ENCODE peak calls at places on chromosomes 1 and 21, in seven cellular contexts. One of them, this sample, is unnamed.

GRCh38 chr1:245873068-245873467 is 634.0 kb downstream of the SMYD3 start:
- DNase-seq in GM23338: no peak
- DNase-seq in cardiac muscle cell: no peak
- DNase-seq in A549: no peak
- DNase-seq in SK-N-SH: no peak
- DNase-seq in fibroblast of villous mesenchyme: peak
- DNase-seq in gastrocnemius medialis: no peak
- DNase-seq in this sample: no peak

GRCh38 chr21:42179316-42179715 is 39.6 kb upstream of the ABCG1 start:
- DNase-seq in GM23338: no peak
- DNase-seq in cardiac muscle cell: no peak
- DNase-seq in A549: no peak
- DNase-seq in SK-N-SH: no peak
- DNase-seq in fibroblast of villous mesenchyme: no peak
- DNase-seq in gastrocnemius medialis: no peak
- DNase-seq in this sample: no peak

GRCh38 chr1:32411261-32411660 is 17.0 kb upstream of the BSDC1 start:
- DNase-seq in GM23338: no peak
- DNase-seq in cardiac muscle cell: no peak
- DNase-seq in A549: no peak
- DNase-seq in SK-N-SH: no peak
- DNase-seq in fibroblast of villous mesenchyme: no peak
- DNase-seq in gastrocnemius medialis: no peak
- DNase-seq in this sample: no peak

GRCh38 chr1:93723101-93723500 is 41.5 kb upstream of the BCAR3 start:
- DNase-seq in GM23338: no peak
- DNase-seq in cardiac muscle cell: no peak
- DNase-seq in A549: peak
- DNase-seq in SK-N-SH: no peak
- DNase-seq in fibroblast of villous mesenchyme: no peak
- DNase-seq in gastrocnemius medialis: no peak
- DNase-seq in this sample: no peak

GRCh38 chr1:170114916-170115315 is 30.8 kb upstream of the NTMT2 start:
- DNase-seq in GM23338: peak
- DNase-seq in cardiac muscle cell: peak
- DNase-seq in A549: no peak
- DNase-seq in SK-N-SH: no peak
- DNase-seq in fibroblast of villous mesenchyme: peak
- DNase-seq in gastrocnemius medialis: no peak
- DNase-seq in this sample: peak

GRCh38 chr1:173297798-173298391 is 90.8 kb upstream of the TNFSF4 start:
- DNase-seq in GM23338: no peak
- DNase-seq in cardiac muscle cell: no peak
- DNase-seq in A549: no peak
- DNase-seq in SK-N-SH: no peak
- DNase-seq in fibroblast of villous mesenchyme: peak
- DNase-seq in gastrocnemius medialis: no peak
- DNase-seq in this sample: no peak

GRCh38 chr1:232969791-232970190 is 19.4 kb downstream of the NTPCR start:
- DNase-seq in GM23338: no peak
- DNase-seq in cardiac muscle cell: no peak
- DNase-seq in A549: no peak
- DNase-seq in SK-N-SH: no peak
- DNase-seq in fibroblast of villous mesenchyme: no peak
- DNase-seq in gastrocnemius medialis: no peak
- DNase-seq in this sample: no peak

GRCh38 chr1:55700359-55701130 is 485.4 kb upstream of the USP24 start:
- DNase-seq in GM23338: no peak
- DNase-seq in cardiac muscle cell: no peak
- DNase-seq in A549: no peak
- DNase-seq in SK-N-SH: no peak
- DNase-seq in fibroblast of villous mesenchyme: no peak
- DNase-seq in gastrocnemius medialis: no peak
- DNase-seq in this sample: peak

GRCh38 chr1:206687915-206688442 is 3.3 kb downstream of the MAPKAPK2 start:
- DNase-seq in GM23338: peak
- DNase-seq in cardiac muscle cell: no peak
- DNase-seq in A549: no peak
- DNase-seq in SK-N-SH: no peak
- DNase-seq in fibroblast of villous mesenchyme: peak
- DNase-seq in gastrocnemius medialis: peak
- DNase-seq in this sample: no peak

GRCh38 chr1:63027176-63027575 is 243.2 kb downstream of the ATG4C start:
- DNase-seq in GM23338: no peak
- DNase-seq in cardiac muscle cell: no peak
- DNase-seq in A549: no peak
- DNase-seq in SK-N-SH: no peak
- DNase-seq in fibroblast of villous mesenchyme: no peak
- DNase-seq in gastrocnemius medialis: no peak
- DNase-seq in this sample: no peak

GRCh38 chr1:10898921-10899320 is 102.5 kb upstream of the CASZ1 start:
- DNase-seq in GM23338: no peak
- DNase-seq in cardiac muscle cell: no peak
- DNase-seq in A549: no peak
- DNase-seq in SK-N-SH: no peak
- DNase-seq in fibroblast of villous mesenchyme: no peak
- DNase-seq in gastrocnemius medialis: no peak
- DNase-seq in this sample: no peak

GRCh38 chr1:91784191-91784590 is 101.8 kb downstream of the TGFBR3 start:
- DNase-seq in GM23338: no peak
- DNase-seq in cardiac muscle cell: no peak
- DNase-seq in A549: no peak
- DNase-seq in SK-N-SH: no peak
- DNase-seq in fibroblast of villous mesenchyme: no peak
- DNase-seq in gastrocnemius medialis: no peak
- DNase-seq in this sample: no peak

GRCh38 chr1:162397039-162397448 is 14.9 kb downstream of the SH2D1B start:
- DNase-seq in GM23338: no peak
- DNase-seq in cardiac muscle cell: no peak
- DNase-seq in A549: peak
- DNase-seq in SK-N-SH: no peak
- DNase-seq in fibroblast of villous mesenchyme: no peak
- DNase-seq in gastrocnemius medialis: no peak
- DNase-seq in this sample: no peak

GRCh38 chr1:198449727-198450433 is 90.6 kb downstream of the ATP6V1G3 start:
- DNase-seq in GM23338: no peak
- DNase-seq in cardiac muscle cell: no peak
- DNase-seq in A549: no peak
- DNase-seq in SK-N-SH: no peak
- DNase-seq in fibroblast of villous mesenchyme: peak
- DNase-seq in gastrocnemius medialis: no peak
- DNase-seq in this sample: no peak

GRCh38 chr1:78044796-78045599 is 768 bp upstream of the GIPC2 start:
- DNase-seq in GM23338: peak
- DNase-seq in cardiac muscle cell: no peak
- DNase-seq in A549: no peak
- DNase-seq in SK-N-SH: no peak
- DNase-seq in fibroblast of villous mesenchyme: no peak
- DNase-seq in gastrocnemius medialis: no peak
- DNase-seq in this sample: no peak

GRCh38 chr1:160541622-160542302 is 18.7 kb upstream of the SLAMF6 start:
- DNase-seq in GM23338: no peak
- DNase-seq in cardiac muscle cell: no peak
- DNase-seq in A549: peak
- DNase-seq in SK-N-SH: no peak
- DNase-seq in fibroblast of villous mesenchyme: peak
- DNase-seq in gastrocnemius medialis: no peak
- DNase-seq in this sample: no peak

GRCh38 chr21:46550511-46550941 is 54.4 kb downstream of the S100B start:
- DNase-seq in GM23338: no peak
- DNase-seq in cardiac muscle cell: no peak
- DNase-seq in A549: no peak
- DNase-seq in SK-N-SH: no peak
- DNase-seq in fibroblast of villous mesenchyme: no peak
- DNase-seq in gastrocnemius medialis: no peak
- DNase-seq in this sample: no peak

GRCh38 chr1:83547903-83548302 is 451.0 kb downstream of the TTLL7 start:
- DNase-seq in GM23338: no peak
- DNase-seq in cardiac muscle cell: no peak
- DNase-seq in A549: no peak
- DNase-seq in SK-N-SH: no peak
- DNase-seq in fibroblast of villous mesenchyme: peak
- DNase-seq in gastrocnemius medialis: no peak
- DNase-seq in this sample: no peak

GRCh38 chr1:69263982-69264381 is 303.7 kb upstream of the LRRC7 start:
- DNase-seq in GM23338: no peak
- DNase-seq in cardiac muscle cell: no peak
- DNase-seq in A549: no peak
- DNase-seq in SK-N-SH: peak
- DNase-seq in fibroblast of villous mesenchyme: peak
- DNase-seq in gastrocnemius medialis: no peak
- DNase-seq in this sample: peak

GRCh38 chr1:204945565-204945977 is 74.9 kb downstream of the NFASC start:
- DNase-seq in GM23338: no peak
- DNase-seq in cardiac muscle cell: no peak
- DNase-seq in A549: no peak
- DNase-seq in SK-N-SH: peak
- DNase-seq in fibroblast of villous mesenchyme: no peak
- DNase-seq in gastrocnemius medialis: no peak
- DNase-seq in this sample: peak

DNA sequence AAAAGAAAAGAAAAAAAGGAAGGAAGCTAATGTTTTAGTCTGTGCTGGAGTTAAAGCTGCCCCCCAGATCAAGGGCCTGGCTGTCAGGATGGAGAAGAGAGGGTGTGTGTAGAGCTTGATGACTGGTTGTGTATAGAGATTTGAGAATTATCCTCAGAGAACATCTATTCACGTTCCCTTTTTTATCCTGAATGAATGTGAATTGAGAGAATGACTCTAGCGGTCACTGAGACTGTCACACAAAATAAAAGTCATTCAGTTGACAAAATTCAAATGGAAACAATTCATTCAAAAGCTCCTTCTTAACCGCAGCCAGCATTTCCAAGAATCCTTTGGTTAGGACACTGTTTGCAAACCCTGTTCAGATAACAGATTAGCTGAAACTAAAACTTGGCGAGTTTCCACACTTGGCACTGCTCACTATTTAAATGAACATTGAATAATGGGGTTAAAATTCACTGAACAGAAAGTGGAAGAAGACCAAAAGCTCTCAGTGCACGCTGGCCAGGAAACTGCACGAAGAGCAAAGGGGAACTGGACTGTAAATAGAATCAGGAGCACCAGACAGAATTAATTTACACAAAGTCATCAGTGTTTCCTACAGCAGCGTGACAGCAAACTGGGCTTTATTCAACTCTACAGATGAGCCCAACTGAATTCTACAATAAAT is 13.6 kb upstream of the FAM89A start:
- DNase-seq in GM23338: no peak
- DNase-seq in cardiac muscle cell: no peak
- DNase-seq in A549: no peak
- DNase-seq in SK-N-SH: no peak
- DNase-seq in fibroblast of villous mesenchyme: peak
- DNase-seq in gastrocnemius medialis: no peak
- DNase-seq in this sample: peak
- H3K4me3 ChIP-seq in GM23338: no peak
- H3K4me3 ChIP-seq in cardiac muscle cell: no peak
- H3K4me3 ChIP-seq in A549: no peak
- H3K4me3 ChIP-seq in SK-N-SH: peak
- H3K4me3 ChIP-seq in fibroblast of villous mesenchyme: peak
- H3K4me3 ChIP-seq in gastrocnemius medialis: peak
- H3K4me3 ChIP-seq in this sample: no peak

GRCh38 chr1:87334351-87335174 is 5.9 kb downstream of the LMO4 start:
- DNase-seq in GM23338: peak
- DNase-seq in cardiac muscle cell: peak
- DNase-seq in A549: no peak
- DNase-seq in SK-N-SH: peak
- DNase-seq in fibroblast of villous mesenchyme: peak
- DNase-seq in gastrocnemius medialis: no peak
- DNase-seq in this sample: no peak
- H3K4me3 ChIP-seq in GM23338: peak
- H3K4me3 ChIP-seq in cardiac muscle cell: peak
- H3K4me3 ChIP-seq in A549: peak
- H3K4me3 ChIP-seq in SK-N-SH: peak
- H3K4me3 ChIP-seq in fibroblast of villous mesenchyme: peak
- H3K4me3 ChIP-seq in gastrocnemius medialis: peak
- H3K4me3 ChIP-seq in this sample: peak

GRCh38 chr1:1614954-1615255 is 395 bp upstream of the MIB2 start:
- DNase-seq in GM23338: no peak
- DNase-seq in cardiac muscle cell: no peak
- DNase-seq in A549: no peak
- DNase-seq in SK-N-SH: no peak
- DNase-seq in fibroblast of villous mesenchyme: no peak
- DNase-seq in gastrocnemius medialis: no peak
- DNase-seq in this sample: no peak

GRCh38 chr1:1610796-1611597 is 4.3 kb upstream of the MIB2 start:
- DNase-seq in GM23338: no peak
- DNase-seq in cardiac muscle cell: no peak
- DNase-seq in A549: no peak
- DNase-seq in SK-N-SH: no peak
- DNase-seq in fibroblast of villous mesenchyme: no peak
- DNase-seq in gastrocnemius medialis: no peak
- DNase-seq in this sample: no peak

GRCh38 chr1:1614204-1614953 is 921 bp upstream of the MIB2 start:
- DNase-seq in GM23338: no peak
- DNase-seq in cardiac muscle cell: no peak
- DNase-seq in A549: no peak
- DNase-seq in SK-N-SH: no peak
- DNase-seq in fibroblast of villous mesenchyme: peak
- DNase-seq in gastrocnemius medialis: no peak
- DNase-seq in this sample: peak

GRCh38 chr1:1615256-1616044 is at the start of gene MIB2:
- DNase-seq in GM23338: peak
- DNase-seq in cardiac muscle cell: peak
- DNase-seq in A549: peak
- DNase-seq in SK-N-SH: peak
- DNase-seq in fibroblast of villous mesenchyme: peak
- DNase-seq in gastrocnemius medialis: peak
- DNase-seq in this sample: peak

DNA sequence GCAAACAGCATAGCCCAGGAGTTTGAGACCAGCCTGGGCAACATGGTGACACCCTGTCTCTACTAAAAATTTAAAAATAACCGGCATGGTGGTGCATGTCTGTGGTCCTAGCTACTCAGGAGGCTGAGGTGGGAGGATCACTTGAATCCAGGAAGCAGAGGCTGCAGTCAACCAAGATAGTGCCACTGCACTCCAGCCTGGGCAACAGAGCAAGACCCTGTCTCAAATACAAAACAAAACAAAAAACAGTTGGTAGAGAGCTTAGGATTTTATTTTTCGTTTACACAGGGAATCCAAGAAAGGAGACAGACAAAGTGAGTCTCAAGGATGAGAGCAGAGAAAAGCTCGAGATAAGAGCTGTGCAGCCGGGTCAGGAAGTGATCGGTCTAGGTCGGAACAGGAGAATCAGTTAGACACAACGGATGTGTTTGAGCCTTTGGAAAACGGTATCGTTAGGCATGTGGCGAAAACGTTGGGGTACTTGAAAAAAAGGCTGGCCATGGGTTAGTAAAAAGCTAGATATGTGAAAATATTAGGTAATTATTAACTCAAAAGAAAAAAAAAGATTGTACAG is 1.7 kb upstream of the MIB2 start:
- DNase-seq in GM23338: no peak
- DNase-seq in cardiac muscle cell: no peak
- DNase-seq in A549: no peak
- DNase-seq in SK-N-SH: no peak
- DNase-seq in fibroblast of villous mesenchyme: no peak
- DNase-seq in gastrocnemius medialis: no peak
- DNase-seq in this sample: no peak
- H3K4me3 ChIP-seq in GM23338: peak
- H3K4me3 ChIP-seq in cardiac muscle cell: peak
- H3K4me3 ChIP-seq in A549: no peak
- H3K4me3 ChIP-seq in SK-N-SH: peak
- H3K4me3 ChIP-seq in fibroblast of villous mesenchyme: peak
- H3K4me3 ChIP-seq in gastrocnemius medialis: no peak
- H3K4me3 ChIP-seq in this sample: peak

GRCh38 chr1:41110721-41111120 is 89.2 kb upstream of the SLFNL1 start:
- DNase-seq in GM23338: no peak
- DNase-seq in cardiac muscle cell: no peak
- DNase-seq in A549: no peak
- DNase-seq in SK-N-SH: no peak
- DNase-seq in fibroblast of villous mesenchyme: no peak
- DNase-seq in gastrocnemius medialis: no peak
- DNase-seq in this sample: no peak
- H3K4me3 ChIP-seq in GM23338: no peak
- H3K4me3 ChIP-seq in cardiac muscle cell: no peak
- H3K4me3 ChIP-seq in A549: no peak
- H3K4me3 ChIP-seq in SK-N-SH: no peak
- H3K4me3 ChIP-seq in fibroblast of villous mesenchyme: no peak
- H3K4me3 ChIP-seq in gastrocnemius medialis: no peak
- H3K4me3 ChIP-seq in this sample: no peak

This sample was measured in retinal pigment epithelial cell.